ENCODE peak calls at places on chromosomes 6 and 20, in eight cellular contexts. W, J, L, K, C, P, S and O are unnamed samples. For H3K36me3 and H3K4me1, the result is how much of the 10 kb centered on the place peaks cover.

GRCh38 chr6:131615275-131615674 is 12.8 kb downstream of the MED23 start:
- DNase-seq in J (no peak), W (no peak), P (no peak), K (no peak), C (no peak), L (no peak), S (no peak), O (no peak)

GRCh38 chr6:105649192-105649591 is 246.3 kb upstream of the PREP start:
- DNase-seq in L (no peak), P (peak), W (no peak), C (no peak), J (no peak), K (no peak), S (no peak), O (no peak)

GRCh38 chr6:128327890-128328289 is 192.5 kb downstream of the PTPRK start:
- DNase-seq in J (peak), S (peak), W (no peak), C (no peak), L (peak), P (no peak), K (peak), O (peak)

GRCh38 chr20:4014031-4014474 is 1.3 kb downstream of the RNF24 start:
- DNase-seq in C (peak), J (peak), L (peak), P (peak), K (peak), S (peak), W (no peak), O (peak)

GRCh38 chr20:13765868-13766416 is 18.8 kb downstream of the ESF1 start:
- DNase-seq in W (no peak), J (no peak), C (no peak), S (no peak), L (no peak), K (no peak), P (no peak), O (no peak)

GRCh38 chr20:18430172-18430826 is 36.5 kb downstream of the DZANK1 start:
- DNase-seq in P (no peak), W (no peak), L (no peak), S (peak), C (no peak), K (no peak), J (no peak), O (no peak)

GRCh38 chr20:20338133-20338730 is 29.7 kb upstream of the INSM1 start:
- DNase-seq in C (no peak), W (no peak), J (no peak), S (no peak), L (no peak), K (no peak), P (no peak), O (no peak)

GRCh38 chr6:157605484-157605883 is 217.6 kb upstream of the SNX9 start:
- DNase-seq in L (no peak), C (no peak), K (no peak), P (no peak), W (no peak), J (no peak), S (no peak), O (no peak)

GRCh38 chr6:114344216-114344970 is 1.6 kb upstream of the HS3ST5 start:
- DNase-seq in J (no peak), P (no peak), S (no peak), W (no peak), L (no peak), K (no peak), C (no peak), O (no peak)

GRCh38 chr6:63573140-63573898 is 1.0 kb downstream of the LOC128125822 start:
- DNase-seq in K (peak), J (peak), P (peak), L (peak), S (peak), W (peak), C (peak), O (peak)

GRCh38 chr20:63651942-63652191 is 1.4 kb downstream of the STMN3 start:
- DNase-seq in P (no peak), K (no peak), J (no peak), W (no peak), S (no peak), L (no peak), C (no peak), O (no peak)

GRCh38 chr20:10802201-10802600 is 128.4 kb upstream of the JAG1 start:
- DNase-seq in K (no peak), W (no peak), J (no peak), L (no peak), S (no peak), P (no peak), C (no peak), O (no peak)

GRCh38 chr6:142912125-142912524 is 32.9 kb downstream of the HIVEP2 start:
- DNase-seq in W (no peak), L (no peak), P (no peak), C (no peak), K (no peak), J (no peak), S (no peak), O (no peak)

GRCh38 chr6:16292942-16293341 is 54.6 kb downstream of the GMPR start:
- DNase-seq in P (peak), J (no peak), K (no peak), W (no peak), L (no peak), C (no peak), S (no peak), O (no peak)

GRCh38 chr6:41714556-41715273 is 20.7 kb downstream of the TFEB start:
- DNase-seq in J (no peak), K (no peak), W (no peak), P (no peak), L (no peak), S (no peak), C (no peak), O (no peak)

GRCh38 chr6:5950448-5950847 is 56.3 kb downstream of the NRN1 start:
- DNase-seq in J (peak), L (no peak), W (no peak), S (no peak), C (no peak), P (no peak), K (peak), O (peak)

GRCh38 chr6:160764847-160765246 is 62.8 kb downstream of the PLG start:
- DNase-seq in P (no peak), K (no peak), J (no peak), W (no peak), C (no peak), L (no peak), S (no peak), O (no peak)

GRCh38 chr6:116561377-116562018 is 7.9 kb downstream of the CALHM4 start:
- DNase-seq in W (no peak), J (peak), P (peak), S (peak), K (peak), L (peak), C (peak), O (peak)

GRCh38 chr6:117290173-117290834 is 24.9 kb downstream of the VGLL2 start:
- DNase-seq in S (no peak), K (no peak), P (no peak), J (no peak), L (no peak), C (no peak), W (no peak), O (no peak)

GRCh38 chr6:157864185-157864761 is 41.2 kb downstream of the SNX9 start:
- DNase-seq in L (no peak), W (no peak), S (no peak), P (no peak), C (no peak), K (no peak), J (no peak), O (no peak)

GRCh38 chr6:157527471-157527907 is 146.5 kb downstream of the ZDHHC14 start:
- DNase-seq in P (no peak), L (peak), K (no peak), J (no peak), W (no peak), C (no peak), S (no peak), O (no peak)

GRCh38 chr20:57964011-57964862 is 254.4 kb upstream of the PMEPA1 start:
- DNase-seq in S (no peak), L (no peak), W (no peak), J (peak), C (peak), K (no peak), P (no peak), O (no peak)

GRCh38 chr20:52975024-52975732 is 3.0 kb downstream of the TSHZ2 start:
- DNase-seq in S (no peak), L (no peak), J (peak), W (no peak), P (no peak), C (peak), K (no peak), O (no peak)

GRCh38 chr6:96794980-96795379 is 42.3 kb downstream of the GPR63 start:
- DNase-seq in K (peak), P (no peak), C (no peak), S (no peak), L (peak), W (no peak), J (peak), O (peak)

GRCh38 chr20:4135385-4136077 is 120.2 kb upstream of the RNF24 start:
- DNase-seq in L (peak), K (no peak), S (peak), C (peak), W (peak), P (peak), J (peak), O (peak)

GRCh38 chr6:137188855-137189254 is 15.4 kb upstream of the IL22RA2 start:
- DNase-seq in C (no peak), J (no peak), S (no peak), L (peak), K (peak), P (no peak), W (no peak), O (peak)

GRCh38 chr20:25675161-25675560 is 21.5 kb downstream of the ZNF337 start:
- DNase-seq in C (no peak), P (no peak), W (no peak), S (no peak), K (no peak), J (no peak), L (peak), O (no peak)

GRCh38 chr6:292506-293184 is 358 bp downstream of the DUSP22 start:
- DNase-seq in L (peak), P (no peak), J (peak), S (peak), K (peak), C (no peak), W (no peak), O (peak)

GRCh38 chr6:52546192-52546591 is 30.7 kb downstream of the TRAM2 start:
- DNase-seq in L (no peak), C (no peak), W (no peak), J (no peak), K (no peak), S (no peak), P (no peak), O (no peak)

GRCh38 chr20:43534016-43534415 is 24.8 kb upstream of the SGK2 start:
- DNase-seq in S (no peak), J (no peak), K (no peak), W (no peak), C (no peak), L (no peak), P (no peak), O (no peak)

GRCh38 chr6:10138917-10139316 is 276.0 kb downstream of the TFAP2A start:
- DNase-seq in J (peak), C (peak), K (no peak), L (no peak), S (no peak), P (no peak), W (no peak), O (no peak)

GRCh38 chr6:150241751-150242150 is 98.9 kb downstream of the PPP1R14C start:
- DNase-seq in L (no peak), S (no peak), W (no peak), K (no peak), P (no peak), J (no peak), C (no peak), O (no peak)

GRCh38 chr6:170584954-170585498 is 589 bp upstream of the PDCD2 start:
- DNase-seq in P (peak), L (no peak), K (no peak), J (no peak), C (no peak), W (peak), S (peak), O (peak)

GRCh38 chr6:20302702-20303251 is 90.5 kb upstream of the MBOAT1 start:
- DNase-seq in C (no peak), W (no peak), L (peak), S (no peak), P (no peak), J (peak), K (no peak), O (no peak)

GRCh38 chr6:165646484-165646883 is 16.6 kb downstream of the PDE10A start:
- DNase-seq in J (no peak), W (no peak), S (no peak), K (no peak), L (no peak), P (no peak), C (no peak), O (no peak)

GRCh38 chr6:148723484-148723883 is 23.3 kb upstream of the UST start:
- DNase-seq in W (no peak), P (no peak), L (peak), J (peak), C (peak), S (no peak), K (no peak), O (no peak)

GRCh38 chr20:61789329-61789728 is 276.4 kb downstream of the TAF4 start:
- DNase-seq in L (no peak), W (no peak), S (no peak), J (no peak), C (peak), P (no peak), K (no peak), O (no peak)

GRCh38 chr6:37368961-37369320 is 15.2 kb downstream of the RNF8 start:
- DNase-seq in W (no peak), C (no peak), L (no peak), S (no peak), K (no peak), J (no peak), P (no peak), O (no peak)

GRCh38 chr6:37367557-37367956 is 13.8 kb downstream of the RNF8 start:
- DNase-seq in K (no peak), W (no peak), J (no peak), C (no peak), S (no peak), P (no peak), L (no peak), O (no peak)

GRCh38 chr6:37362101-37362823 is 8.5 kb downstream of the RNF8 start:
- DNase-seq in S (no peak), C (no peak), P (no peak), K (no peak), W (no peak), L (no peak), J (no peak), O (no peak)

GRCh38 chr6:37366910-37367309 is 13.1 kb downstream of the RNF8 start:
- DNase-seq in K (no peak), S (no peak), J (peak), W (no peak), P (no peak), C (no peak), L (no peak), O (no peak)

GRCh38 chr6:37365791-37366190 is 12.0 kb downstream of the RNF8 start:
- DNase-seq in K (no peak), L (peak), J (peak), P (no peak), W (no peak), C (no peak), S (no peak), O (peak)
- H3K36me3 ChIP-seq in K (under half), L (under half), J (under half), P (under half), W (under half), C (under half), S (under half), O (under half)

GRCh38 chr20:59222239-59222981 is 58.8 kb downstream of the ZNF831 start:
- DNase-seq in S (peak), P (peak), K (peak), L (peak), C (peak), J (peak), W (peak), O (peak)
- TF ChIP-seq EZH2 in S (no peak), P (no peak), K (peak), L (no peak), C (no peak), J (no peak), W (peak), O (no peak)

GRCh38 chr6:31580446-31580755 is 1.8 kb downstream of the LTB start:
- DNase-seq in P (no peak), L (no peak), J (no peak), S (no peak), C (no peak), W (no peak), K (no peak), O (no peak)

GRCh38 chr6:31581511-31582229 is 554 bp downstream of the LTB start:
- DNase-seq in S (peak), J (no peak), L (no peak), K (peak), P (no peak), W (no peak), C (no peak), O (no peak)

GRCh38 chr6:31580807-31581437 is 1.3 kb downstream of the LTB start:
- DNase-seq in K (peak), S (peak), W (peak), P (no peak), J (peak), L (peak), C (peak), O (peak)

GRCh38 chr6:31579546-31580445 is 2.4 kb downstream of the LTB start:
- DNase-seq in W (no peak), S (no peak), L (no peak), J (no peak), C (no peak), P (no peak), K (no peak), O (no peak)

GRCh38 chr6:31582230-31582601 is at the start of gene LTB:
- DNase-seq in L (no peak), P (no peak), K (no peak), C (no peak), S (no peak), J (no peak), W (no peak), O (no peak)
- H3K4me1 ChIP-seq in L (under half), P (under half), K (under half), C (under half), S (under half), J (under half), W (under half), O (under half)

DNA sequence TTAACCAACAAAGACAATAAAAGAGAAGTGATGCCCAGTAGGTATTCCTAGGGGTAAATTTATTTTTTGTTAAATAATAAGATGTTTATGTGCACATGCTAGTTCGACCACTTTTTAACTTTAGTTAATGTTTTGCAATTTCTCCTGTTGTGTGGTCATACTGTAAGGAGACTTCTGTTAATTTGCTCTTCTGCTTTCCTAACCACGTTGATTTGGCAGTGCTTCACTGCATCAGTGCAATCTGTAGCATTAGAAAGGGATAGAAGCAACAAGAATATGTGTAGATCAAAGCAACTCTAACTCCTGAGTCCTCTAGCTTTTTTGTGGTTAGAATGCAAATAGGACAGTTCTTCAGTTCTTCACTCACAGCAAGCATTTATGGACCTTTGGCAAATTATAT is 13.9 kb downstream of the MYB start:
- DNase-seq in W (no peak), K (no peak), L (no peak), C (no peak), J (no peak), S (no peak), P (no peak), O (no peak)
- H3K36me3 ChIP-seq in W (under half), K (under half), L (under half), C (under half), J (under half), S (under half), P (under half), O (under half)

DNA sequence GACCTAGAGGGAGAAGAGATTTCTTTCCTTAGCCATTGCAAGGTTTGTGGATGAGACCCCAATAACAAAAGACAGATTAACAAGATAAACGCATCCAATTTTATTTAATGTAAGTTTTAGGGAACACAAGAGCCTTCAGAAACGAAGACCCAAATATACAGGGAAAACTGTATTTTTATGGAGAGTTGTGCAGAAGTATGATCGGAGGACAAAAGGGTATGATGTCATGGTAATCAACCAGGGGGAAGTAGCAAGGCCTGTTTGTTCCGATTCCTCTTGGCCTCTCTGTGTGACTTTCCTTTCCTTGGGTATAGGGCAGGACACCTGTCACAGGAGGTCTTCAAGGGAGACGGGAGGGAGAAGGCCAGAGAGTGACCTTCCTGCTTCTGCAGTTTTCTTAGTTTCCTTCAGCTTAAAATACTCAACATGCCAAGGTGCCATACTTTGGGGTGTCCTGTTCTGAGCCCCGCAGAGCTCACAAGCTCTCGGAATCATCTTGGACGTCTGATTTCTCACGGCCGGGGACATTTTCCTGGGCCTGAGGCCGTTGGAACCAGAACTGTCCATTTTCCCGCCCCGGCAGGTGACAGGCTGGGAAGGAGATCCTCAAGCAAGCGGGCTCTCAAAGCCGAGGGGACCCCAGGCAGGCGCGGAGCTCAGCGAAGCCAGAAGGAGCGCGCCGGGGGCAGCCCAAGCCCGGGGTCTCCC is 21.7 kb downstream of the TMC2 start:
- DNase-seq in J (no peak), S (no peak), K (no peak), C (no peak), P (no peak), W (no peak), L (no peak), O (no peak)
- TF ChIP-seq EZH2 in J (no peak), S (no peak), K (no peak), C (no peak), P (no peak), W (no peak), L (no peak), O (peak)

DNA sequence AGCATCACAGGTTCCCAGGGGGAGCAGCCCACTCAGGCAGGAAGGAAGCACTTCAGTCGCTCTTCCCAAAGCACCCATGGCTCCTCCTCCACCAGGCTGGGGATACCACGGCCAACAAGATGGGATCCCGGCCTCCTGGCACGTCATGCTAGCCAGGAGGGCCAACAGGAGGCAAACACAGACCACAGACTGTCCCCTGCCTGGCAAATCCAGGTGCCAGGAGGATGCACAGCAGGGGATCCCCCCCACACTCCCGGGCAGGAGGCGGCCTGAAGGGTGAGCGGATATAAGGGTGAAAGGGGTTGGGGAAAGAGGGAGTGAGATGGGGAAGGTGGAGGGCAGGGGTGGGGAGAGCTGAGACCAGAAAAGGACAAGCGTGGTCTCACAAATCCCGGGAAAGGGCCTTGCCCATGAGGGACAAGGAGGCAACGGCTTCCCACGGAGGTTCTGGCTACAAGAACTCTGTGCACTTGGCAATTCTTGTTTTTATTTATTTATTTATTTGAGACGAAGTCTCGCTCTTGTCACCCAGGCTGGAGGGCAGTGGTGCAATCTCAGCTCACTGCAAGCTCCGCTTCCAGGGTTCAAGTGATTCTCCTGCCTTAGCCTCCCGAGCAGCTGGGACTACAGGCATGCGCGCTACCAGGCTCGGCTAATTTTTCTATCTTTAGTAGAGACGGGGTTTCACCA is 7.2 kb downstream of the PXDC1 start:
- DNase-seq in W (no peak), K (no peak), J (peak), L (no peak), S (no peak), P (no peak), C (no peak), O (peak)
- H3K4me1 ChIP-seq in W (under half), K (under half), J (half or more), L (under half), S (under half), P (under half), C (under half), O (under half)

GRCh38 chr6:43481075-43481474 is 3.7 kb downstream of the TJAP1 start:
- DNase-seq in K (no peak), C (peak), J (no peak), W (no peak), L (no peak), S (no peak), P (peak), O (no peak)
- H3K36me3 ChIP-seq in K (under half), C (under half), J (under half), W (under half), L (under half), S (under half), P (under half), O (under half)